ENCODE peak calls at places on chromosome 6, in six cellular contexts. L is cardiac muscle cell, I is tibial artery, U is lower lobe of right lung, B is astrocyte, K is mesendoderm. F is an unnamed sample. For H3K27me3 and H3K4me1, the result is how much of the 10 kb centered on the place peaks cover.

GRCh38 chr6:134813146-134813545 is 136.8 kb downstream of the ALDH8A1 start:
- DNase-seq in L (peak), K (no peak), B (peak), U (no peak), I (no peak), F (no peak)

GRCh38 chr6:106237286-106237685 is 88.3 kb downstream of the ATG5 start:
- DNase-seq in L (no peak), I (no peak), U (no peak), K (no peak), B (no peak), F (no peak)

GRCh38 chr6:20038805-20039204 is 173.5 kb downstream of the MBOAT1 start:
- DNase-seq in K (peak), L (no peak), B (peak), I (no peak), U (no peak), F (no peak)

GRCh38 chr6:160036331-160036695 is 67.4 kb downstream of the IGF2R start:
- DNase-seq in I (no peak), K (no peak), B (no peak), L (no peak), U (no peak), F (no peak)

GRCh38 chr6:33745558-33745957 is 1.1 kb downstream of the IP6K3 start:
- DNase-seq in I (no peak), K (no peak), L (no peak), B (no peak), U (no peak), F (no peak)

GRCh38 chr6:9487128-9487527 is 927.7 kb downstream of the TFAP2A start:
- DNase-seq in U (no peak), K (no peak), L (no peak), I (no peak), B (no peak), F (no peak)

GRCh38 chr6:105488521-105489212 is 85.8 kb upstream of the PREP start:
- DNase-seq in U (no peak), L (peak), I (no peak), K (no peak), B (no peak), F (no peak)

GRCh38 chr6:52540286-52540902 is 36.5 kb downstream of the TRAM2 start:
- DNase-seq in B (peak), U (no peak), K (no peak), L (no peak), I (no peak), F (no peak)

GRCh38 chr6:132412656-132413500 is 11.6 kb upstream of the MOXD1 start:
- DNase-seq in B (no peak), K (no peak), I (no peak), L (peak), U (no peak), F (no peak)

GRCh38 chr6:100370265-100370664 is 94.5 kb downstream of the SIM1 start:
- DNase-seq in L (no peak), K (no peak), I (no peak), U (no peak), B (no peak), F (no peak)

GRCh38 chr6:163964778-163965177 is 550.3 kb downstream of the QKI start:
- DNase-seq in K (no peak), I (no peak), B (no peak), L (no peak), U (no peak), F (no peak)

GRCh38 chr6:1701668-1702353 is 92.1 kb downstream of the FOXC1 start:
- DNase-seq in B (peak), L (peak), K (peak), U (no peak), I (peak), F (no peak)

GRCh38 chr6:5115168-5115567 is 30.0 kb downstream of the PPP1R3G start:
- DNase-seq in B (no peak), I (no peak), L (peak), K (no peak), U (no peak), F (no peak)

GRCh38 chr6:157898169-157898568 is 75.1 kb downstream of the SNX9 start:
- DNase-seq in L (no peak), K (no peak), B (no peak), U (no peak), I (no peak), F (no peak)

GRCh38 chr6:105382477-105382876 is 20.4 kb downstream of the PREP start:
- DNase-seq in B (no peak), I (no peak), U (no peak), K (no peak), L (no peak), F (no peak)

GRCh38 chr6:42604150-42604549 is 40.3 kb downstream of the UBR2 start:
- DNase-seq in L (no peak), I (no peak), B (no peak), U (no peak), K (no peak), F (no peak)

GRCh38 chr6:14283600-14284235 is 166.1 kb downstream of the CD83 start:
- DNase-seq in U (no peak), K (peak), B (no peak), L (no peak), I (no peak), F (no peak)

GRCh38 chr6:12009904-12010634 is 2.0 kb upstream of the HIVEP1 start:
- DNase-seq in I (no peak), K (no peak), L (peak), B (peak), U (no peak), F (no peak)

GRCh38 chr6:151239603-151240035 is at the start of gene AKAP12:
- DNase-seq in B (peak), U (no peak), L (peak), I (peak), K (peak), F (no peak)

GRCh38 chr6:26170951-26171841 is 84.0 kb downstream of the HFE start:
- DNase-seq in U (no peak), I (no peak), L (no peak), B (no peak), K (no peak), F (no peak)

GRCh38 chr6:7121704-7122241 is 14.0 kb downstream of the RREB1 start:
- DNase-seq in K (no peak), U (peak), B (no peak), I (no peak), L (no peak), F (no peak)

DNA sequence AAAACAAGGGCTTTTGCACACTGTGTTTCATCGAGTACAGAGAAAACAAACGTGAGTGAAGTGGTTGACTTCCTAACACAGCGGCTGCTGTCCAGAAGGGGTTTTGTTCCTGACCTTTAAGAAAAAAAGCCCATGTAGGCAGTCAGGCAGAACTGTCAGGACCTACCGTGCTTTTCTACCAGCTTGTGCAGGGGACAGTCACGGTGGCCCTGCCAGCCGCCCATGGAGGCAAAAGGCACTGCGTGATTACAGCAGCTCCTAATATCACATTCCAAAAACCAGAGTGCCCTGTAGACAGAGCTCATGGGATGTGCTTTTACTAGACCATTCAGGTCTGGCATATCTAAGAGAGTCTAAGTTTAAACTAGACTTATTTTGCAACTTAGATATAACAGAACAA is 12.2 kb downstream of the TNFAIP3 start:
- DNase-seq in U (no peak), I (no peak), K (no peak), L (no peak), B (no peak), F (no peak)
- H3K27me3 ChIP-seq in U (under half), I (under half), K (under half), L (under half), B (under half), F (under half)

DNA sequence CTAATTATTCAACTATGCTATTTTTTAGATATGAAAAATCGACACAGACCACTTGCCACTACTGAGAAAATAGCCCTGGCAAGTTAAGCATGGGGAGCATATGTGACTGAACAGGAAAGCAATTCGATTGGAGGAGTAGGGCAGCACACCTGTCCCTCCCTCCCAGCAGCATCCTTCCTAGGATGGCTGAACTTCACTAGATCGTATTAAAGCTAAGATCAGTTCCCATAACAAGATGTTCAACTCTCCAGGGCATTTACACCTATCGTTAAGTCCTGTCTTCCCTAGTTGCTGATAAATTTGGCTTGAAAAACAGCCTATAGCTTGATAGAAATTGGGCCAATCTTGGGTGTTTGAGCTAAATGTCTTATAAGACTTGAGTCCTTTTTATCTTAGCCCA is 7.0 kb downstream of the PPP1R10 start:
- DNase-seq in U (no peak), K (no peak), L (no peak), I (no peak), B (no peak), F (no peak)
- H3K4me1 ChIP-seq in U (half or more), K (under half), L (under half), I (under half), B (under half), F (under half)

GRCh38 chr6:30749554-30750378 is 5.4 kb upstream of the IER3 start:
- DNase-seq in B (no peak), K (no peak), U (no peak), L (no peak), I (no peak), F (peak)
- H3K27me3 ChIP-seq in B (under half), K (under half), U (under half), L (under half), I (under half), F (under half)

DNA sequence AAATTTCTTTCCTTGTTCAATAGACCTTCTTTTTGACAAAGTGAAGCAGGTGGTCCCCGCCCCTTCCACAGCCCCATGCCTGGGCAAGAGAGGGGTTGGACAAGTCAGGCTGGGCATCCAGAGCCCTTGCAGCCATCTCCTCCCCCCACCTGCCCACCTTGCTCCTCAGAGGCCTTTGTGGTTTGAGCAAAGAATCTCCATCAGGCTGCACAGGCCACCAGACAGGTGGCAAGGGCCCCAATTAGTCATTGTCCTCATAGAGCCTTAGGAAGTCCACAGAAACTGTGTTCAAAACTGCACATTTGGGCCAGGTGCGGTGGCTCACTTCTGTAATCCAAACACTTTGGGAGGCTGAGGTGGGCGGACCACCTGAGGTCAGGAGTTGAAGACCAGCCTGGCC is 1.5 kb upstream of the MAPK13 start:
- DNase-seq in B (no peak), K (no peak), I (no peak), L (no peak), U (no peak), F (no peak)
- H3K4me1 ChIP-seq in B (under half), K (under half), I (under half), L (under half), U (half or more), F (under half)

DNA sequence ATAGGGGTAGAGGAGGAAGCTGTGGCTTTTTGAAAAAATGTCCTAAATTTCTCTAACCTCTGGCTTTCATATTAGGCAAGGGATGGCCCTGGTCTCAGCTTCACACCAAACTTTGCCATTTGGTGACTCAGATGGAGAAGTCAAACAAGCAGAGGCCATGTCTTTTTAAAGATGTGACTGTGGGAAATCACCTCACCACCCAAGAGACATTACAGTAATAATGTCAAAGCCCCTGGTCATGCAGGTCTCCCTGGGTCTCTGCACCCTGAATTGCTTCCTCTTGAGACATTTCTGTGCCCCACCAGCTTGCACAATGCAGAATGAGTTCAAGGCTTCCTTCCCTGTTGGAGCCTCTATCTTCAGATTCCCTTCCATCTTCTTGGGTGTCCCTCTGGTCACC is 39.5 kb upstream of the ADGRF5 start:
- DNase-seq in I (no peak), B (no peak), U (no peak), L (no peak), K (no peak), F (no peak)
- H3K27me3 ChIP-seq in I (under half), B (under half), U (under half), L (under half), K (under half), F (under half)

GRCh38 chr6:112216699-112217551 is 37.4 kb downstream of the LAMA4 start:
- DNase-seq in B (peak), I (no peak), K (peak), U (no peak), L (peak), F (no peak)
- H3K4me1 ChIP-seq in B (under half), I (under half), K (under half), U (half or more), L (under half), F (under half)